ENCODE peak calls at places on chromosomes 11 and 22, in six cellular contexts. One of them, this sample, is unnamed.
A peak's percentile ranks its signal among the peaks of the same experiment; 100 is the strongest.

GRCh38 chr11:9906043-9906791 is 242.3 kb downstream of the SWAP70 start:
- DNase-seq in skeletal muscle cell: peak; percentile 79
- DNase-seq in mucosa of gallbladder: no peak
- DNase-seq in Peyer's patch: no peak
- DNase-seq in HCT116: peak; percentile 67
- DNase-seq in T-cell: no peak
- DNase-seq in this sample: peak; percentile 55

GRCh38 chr22:21444701-21445436 is 22.3 kb upstream of the TMEM191C start:
- DNase-seq in T-cell: no peak
- DNase-seq in HCT116: no peak
- DNase-seq in mucosa of gallbladder: peak; percentile 6
- DNase-seq in Peyer's patch: peak; percentile 37
- DNase-seq in skeletal muscle cell: no peak
- DNase-seq in this sample: no peak

GRCh38 chr11:124402326-124402922 is 3.6 kb upstream of the OR8B3 start:
- DNase-seq in T-cell: peak; percentile 2
- DNase-seq in Peyer's patch: peak; percentile 80
- DNase-seq in mucosa of gallbladder: peak; percentile 53
- DNase-seq in skeletal muscle cell: peak; percentile 58
- DNase-seq in HCT116: peak; percentile 60
- DNase-seq in this sample: peak; percentile 55

GRCh38 chr11:10943968-10944367 is 86.1 kb upstream of the ZBED5 start:
- DNase-seq in HCT116: no peak
- DNase-seq in T-cell: no peak
- DNase-seq in mucosa of gallbladder: no peak
- DNase-seq in skeletal muscle cell: peak; percentile 51
- DNase-seq in Peyer's patch: no peak
- DNase-seq in this sample: no peak

GRCh38 chr22:11066458-11067285 is 4461.3 kb upstream of the OR11H1 start:
- DNase-seq in T-cell: no peak
- DNase-seq in Peyer's patch: no peak
- DNase-seq in mucosa of gallbladder: peak; percentile 14
- DNase-seq in skeletal muscle cell: no peak
- DNase-seq in HCT116: no peak
- DNase-seq in this sample: no peak

GRCh38 chr11:72759468-72759867 is 7.3 kb upstream of the ARAP1 start:
- DNase-seq in skeletal muscle cell: no peak
- DNase-seq in T-cell: no peak
- DNase-seq in Peyer's patch: no peak
- DNase-seq in mucosa of gallbladder: no peak
- DNase-seq in HCT116: no peak
- DNase-seq in this sample: no peak

GRCh38 chr22:41538583-41538982 is 5.7 kb downstream of the POLR3H start:
- DNase-seq in skeletal muscle cell: no peak
- DNase-seq in HCT116: no peak
- DNase-seq in T-cell: no peak
- DNase-seq in Peyer's patch: no peak
- DNase-seq in mucosa of gallbladder: no peak
- DNase-seq in this sample: no peak

GRCh38 chr11:117535201-117535869 is 207.7 kb downstream of the CEP164 start:
- DNase-seq in HCT116: no peak
- DNase-seq in mucosa of gallbladder: peak; percentile 89
- DNase-seq in skeletal muscle cell: no peak
- DNase-seq in T-cell: no peak
- DNase-seq in Peyer's patch: peak; percentile 84
- DNase-seq in this sample: no peak

GRCh38 chr22:41146573-41146972 is 54.2 kb downstream of the EP300 start:
- DNase-seq in skeletal muscle cell: no peak
- DNase-seq in HCT116: no peak
- DNase-seq in Peyer's patch: no peak
- DNase-seq in T-cell: no peak
- DNase-seq in mucosa of gallbladder: no peak
- DNase-seq in this sample: no peak

GRCh38 chr11:673866-674265 is 21.2 kb downstream of the DEAF1 start:
- DNase-seq in T-cell: no peak
- DNase-seq in mucosa of gallbladder: no peak
- DNase-seq in skeletal muscle cell: no peak
- DNase-seq in Peyer's patch: no peak
- DNase-seq in HCT116: no peak
- DNase-seq in this sample: no peak

GRCh38 chr11:112302226-112302868 is 41.7 kb upstream of the PLET1 start:
- DNase-seq in T-cell: no peak
- DNase-seq in HCT116: no peak
- DNase-seq in mucosa of gallbladder: no peak
- DNase-seq in skeletal muscle cell: no peak
- DNase-seq in Peyer's patch: no peak
- DNase-seq in this sample: no peak

GRCh38 chr11:35261197-35261596 is 122.2 kb downstream of the CD44 start:
- DNase-seq in T-cell: no peak
- DNase-seq in skeletal muscle cell: no peak
- DNase-seq in mucosa of gallbladder: no peak
- DNase-seq in Peyer's patch: no peak
- DNase-seq in HCT116: no peak
- DNase-seq in this sample: no peak

GRCh38 chr11:78045851-78046485 is 17.7 kb upstream of the THRSP start:
- DNase-seq in mucosa of gallbladder: peak; percentile 83
- DNase-seq in skeletal muscle cell: peak; percentile 37
- DNase-seq in T-cell: peak; percentile 78
- DNase-seq in Peyer's patch: peak; percentile 90
- DNase-seq in HCT116: peak; percentile 27
- DNase-seq in this sample: peak; percentile 65

This sample was measured in dermis microvascular lymphatic vessel endothelial cell.